ENCODE peak calls at places on chromosomes 4 and X, in nine cellular contexts. One of them, this sample, is unnamed.

GRCh38 chr4:15996773-15997172 is 33.8 kb upstream of the FGFBP2 start:
- DNase-seq in heart left ventricle: no peak
- DNase-seq in NB4: no peak
- DNase-seq in dorsolateral prefrontal cortex: no peak
- DNase-seq in foreskin fibroblast: peak
- DNase-seq in left lung: no peak
- DNase-seq in BJ: no peak
- DNase-seq in HCT116: no peak
- DNase-seq in gastrocnemius medialis: no peak
- DNase-seq in this sample: no peak

GRCh38 chr4:55386073-55386472 is 9.7 kb upstream of the TMEM165 start:
- DNase-seq in heart left ventricle: no peak
- DNase-seq in left lung: no peak
- DNase-seq in foreskin fibroblast: peak
- DNase-seq in BJ: no peak
- DNase-seq in HCT116: peak
- DNase-seq in gastrocnemius medialis: no peak
- DNase-seq in dorsolateral prefrontal cortex: no peak
- DNase-seq in NB4: peak
- DNase-seq in this sample: no peak

GRCh38 chrX:124378643-124379042 is 32.3 kb downstream of the SH2D1A start:
- DNase-seq in foreskin fibroblast: no peak
- DNase-seq in left lung: no peak
- DNase-seq in BJ: no peak
- DNase-seq in HCT116: no peak
- DNase-seq in gastrocnemius medialis: no peak
- DNase-seq in NB4: no peak
- DNase-seq in heart left ventricle: no peak
- DNase-seq in dorsolateral prefrontal cortex: no peak
- DNase-seq in this sample: no peak

GRCh38 chr4:90246841-90247240 is 119.6 kb downstream of the CCSER1 start:
- DNase-seq in HCT116: peak
- DNase-seq in heart left ventricle: no peak
- DNase-seq in BJ: no peak
- DNase-seq in foreskin fibroblast: no peak
- DNase-seq in gastrocnemius medialis: no peak
- DNase-seq in left lung: no peak
- DNase-seq in NB4: no peak
- DNase-seq in dorsolateral prefrontal cortex: no peak
- DNase-seq in this sample: no peak

GRCh38 chrX:40504801-40505605 is 75.8 kb upstream of the ATP6AP2 start:
- DNase-seq in dorsolateral prefrontal cortex: no peak
- DNase-seq in left lung: no peak
- DNase-seq in heart left ventricle: no peak
- DNase-seq in gastrocnemius medialis: no peak
- DNase-seq in BJ: peak
- DNase-seq in foreskin fibroblast: peak
- DNase-seq in HCT116: no peak
- DNase-seq in NB4: no peak
- DNase-seq in this sample: no peak

GRCh38 chr4:150385606-150386005 is 196.3 kb upstream of the MAB21L2 start:
- DNase-seq in left lung: no peak
- DNase-seq in heart left ventricle: no peak
- DNase-seq in dorsolateral prefrontal cortex: no peak
- DNase-seq in HCT116: no peak
- DNase-seq in BJ: peak
- DNase-seq in foreskin fibroblast: peak
- DNase-seq in NB4: peak
- DNase-seq in gastrocnemius medialis: peak
- DNase-seq in this sample: peak

GRCh38 chrX:12967711-12968465 is 7.0 kb upstream of the TMSB4X start:
- DNase-seq in NB4: peak
- DNase-seq in left lung: no peak
- DNase-seq in dorsolateral prefrontal cortex: no peak
- DNase-seq in BJ: no peak
- DNase-seq in HCT116: no peak
- DNase-seq in heart left ventricle: no peak
- DNase-seq in foreskin fibroblast: no peak
- DNase-seq in gastrocnemius medialis: no peak
- DNase-seq in this sample: no peak

GRCh38 chr4:189917161-189917891 is 23.3 kb upstream of the FRG1 start:
- DNase-seq in left lung: no peak
- DNase-seq in gastrocnemius medialis: no peak
- DNase-seq in BJ: no peak
- DNase-seq in NB4: no peak
- DNase-seq in HCT116: no peak
- DNase-seq in heart left ventricle: no peak
- DNase-seq in foreskin fibroblast: no peak
- DNase-seq in dorsolateral prefrontal cortex: no peak
- DNase-seq in this sample: no peak

GRCh38 chrX:23783569-23784486 is 855 bp downstream of the SAT1 start:
- DNase-seq in foreskin fibroblast: no peak
- DNase-seq in NB4: peak
- DNase-seq in left lung: no peak
- DNase-seq in heart left ventricle: no peak
- DNase-seq in gastrocnemius medialis: no peak
- DNase-seq in HCT116: no peak
- DNase-seq in dorsolateral prefrontal cortex: no peak
- DNase-seq in BJ: no peak
- DNase-seq in this sample: no peak

GRCh38 chrX:107398115-107398514 is 51.3 kb upstream of the FRMPD3 start:
- DNase-seq in gastrocnemius medialis: no peak
- DNase-seq in BJ: no peak
- DNase-seq in NB4: peak
- DNase-seq in left lung: no peak
- DNase-seq in foreskin fibroblast: no peak
- DNase-seq in heart left ventricle: no peak
- DNase-seq in HCT116: no peak
- DNase-seq in dorsolateral prefrontal cortex: no peak
- DNase-seq in this sample: no peak

GRCh38 chr4:101232074-101232776 is 115.1 kb downstream of the PPP3CA start:
- DNase-seq in left lung: no peak
- DNase-seq in BJ: peak
- DNase-seq in dorsolateral prefrontal cortex: no peak
- DNase-seq in heart left ventricle: no peak
- DNase-seq in gastrocnemius medialis: peak
- DNase-seq in HCT116: no peak
- DNase-seq in NB4: no peak
- DNase-seq in foreskin fibroblast: peak
- DNase-seq in this sample: no peak

DNA sequence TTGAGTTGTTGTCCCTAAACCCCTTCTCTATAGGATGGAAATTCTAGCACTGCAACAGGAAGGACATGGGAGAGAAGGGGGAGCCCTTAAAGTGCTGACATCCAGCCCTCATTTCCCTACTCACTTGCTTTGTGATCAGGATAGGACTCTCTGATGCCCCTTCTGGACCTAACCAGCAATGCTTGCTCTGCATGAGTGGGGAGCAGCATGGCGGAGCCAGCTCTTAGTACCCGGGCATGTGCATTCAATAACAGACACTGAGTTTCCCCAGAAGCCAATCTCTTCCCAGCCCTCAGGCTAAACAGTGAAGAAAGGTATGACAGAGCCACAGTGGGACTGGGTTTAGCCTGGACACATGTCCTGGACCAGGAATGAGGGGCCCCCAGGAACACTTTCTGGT is 14.0 kb downstream of the SOD3 start:
- DNase-seq in NB4: peak
- DNase-seq in heart left ventricle: no peak
- DNase-seq in gastrocnemius medialis: no peak
- DNase-seq in left lung: no peak
- DNase-seq in dorsolateral prefrontal cortex: no peak
- DNase-seq in foreskin fibroblast: no peak
- DNase-seq in HCT116: no peak
- DNase-seq in BJ: no peak
- DNase-seq in this sample: no peak
- TF ChIP-seq CTCF in NB4: peak
- TF ChIP-seq CTCF in heart left ventricle: no peak
- TF ChIP-seq CTCF in gastrocnemius medialis: no peak
- TF ChIP-seq CTCF in left lung: no peak
- TF ChIP-seq CTCF in dorsolateral prefrontal cortex: no peak
- TF ChIP-seq CTCF in foreskin fibroblast: peak
- TF ChIP-seq CTCF in HCT116: peak
- TF ChIP-seq CTCF in BJ: peak
- TF ChIP-seq CTCF in this sample: peak

GRCh38 chr4:186570193-186570996 is 15.0 kb upstream of the MTNR1A start:
- DNase-seq in HCT116: no peak
- DNase-seq in dorsolateral prefrontal cortex: no peak
- DNase-seq in left lung: no peak
- DNase-seq in BJ: peak
- DNase-seq in NB4: no peak
- DNase-seq in gastrocnemius medialis: no peak
- DNase-seq in foreskin fibroblast: peak
- DNase-seq in heart left ventricle: no peak
- DNase-seq in this sample: no peak
- H3K4me3 ChIP-seq in HCT116: no peak
- H3K4me3 ChIP-seq in dorsolateral prefrontal cortex: no peak
- H3K4me3 ChIP-seq in left lung: no peak
- H3K4me3 ChIP-seq in BJ: peak
- H3K4me3 ChIP-seq in NB4: no peak
- H3K4me3 ChIP-seq in gastrocnemius medialis: no peak
- H3K4me3 ChIP-seq in foreskin fibroblast: peak
- H3K4me3 ChIP-seq in heart left ventricle: no peak
- H3K4me3 ChIP-seq in this sample: no peak

DNA sequence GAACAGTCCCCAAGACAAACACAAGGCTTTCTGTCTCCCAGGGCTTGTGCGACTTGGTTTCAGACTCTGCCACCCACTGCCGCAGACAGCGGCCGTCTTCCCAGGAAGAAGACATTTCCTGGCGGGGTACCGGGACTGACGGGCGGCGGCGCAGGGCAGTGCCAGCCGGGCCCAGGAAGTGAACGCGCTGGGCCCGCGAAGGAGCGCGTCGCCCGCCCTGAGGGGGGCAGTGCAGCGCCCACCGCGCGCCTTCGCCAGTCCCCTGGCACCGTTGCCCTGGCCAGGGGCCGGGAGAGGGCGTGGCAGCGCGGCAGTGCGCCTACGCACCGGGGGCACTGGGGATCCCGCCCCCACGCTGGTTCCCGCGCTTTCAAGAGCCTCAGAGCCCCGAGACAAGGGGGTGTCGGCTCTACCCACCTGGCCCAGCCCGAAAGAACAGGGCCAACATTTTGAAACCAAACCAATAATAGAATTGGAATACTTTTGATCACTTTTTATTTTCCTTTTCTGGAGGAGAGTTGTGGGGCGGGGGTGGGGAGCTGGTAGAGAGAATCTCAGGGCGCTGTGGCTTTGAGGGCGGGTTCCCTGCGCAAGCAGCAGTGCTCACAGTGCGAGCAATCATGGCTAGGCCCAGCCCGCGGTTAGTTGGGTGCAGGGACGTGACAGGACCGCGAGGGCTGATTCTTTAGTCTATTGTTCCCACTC is 23.6 kb upstream of the APLN start:
- DNase-seq in BJ: no peak
- DNase-seq in heart left ventricle: peak
- DNase-seq in left lung: peak
- DNase-seq in NB4: peak
- DNase-seq in dorsolateral prefrontal cortex: no peak
- DNase-seq in gastrocnemius medialis: peak
- DNase-seq in HCT116: no peak
- DNase-seq in foreskin fibroblast: peak
- DNase-seq in this sample: peak
- TF ChIP-seq CTCF in BJ: peak
- TF ChIP-seq CTCF in heart left ventricle: peak
- TF ChIP-seq CTCF in left lung: no peak
- TF ChIP-seq CTCF in NB4: peak
- TF ChIP-seq CTCF in dorsolateral prefrontal cortex: no peak
- TF ChIP-seq CTCF in gastrocnemius medialis: no peak
- TF ChIP-seq CTCF in HCT116: no peak
- TF ChIP-seq CTCF in foreskin fibroblast: no peak
- TF ChIP-seq CTCF in this sample: peak

GRCh38 chrX:69031971-69032391 is 133.3 kb downstream of the PJA1 start:
- DNase-seq in gastrocnemius medialis: no peak
- DNase-seq in foreskin fibroblast: no peak
- DNase-seq in heart left ventricle: no peak
- DNase-seq in left lung: no peak
- DNase-seq in HCT116: no peak
- DNase-seq in BJ: no peak
- DNase-seq in NB4: no peak
- DNase-seq in dorsolateral prefrontal cortex: no peak
- DNase-seq in this sample: no peak
- H3K4me3 ChIP-seq in gastrocnemius medialis: no peak
- H3K4me3 ChIP-seq in foreskin fibroblast: no peak
- H3K4me3 ChIP-seq in heart left ventricle: no peak
- H3K4me3 ChIP-seq in left lung: no peak
- H3K4me3 ChIP-seq in HCT116: no peak
- H3K4me3 ChIP-seq in BJ: no peak
- H3K4me3 ChIP-seq in NB4: no peak
- H3K4me3 ChIP-seq in dorsolateral prefrontal cortex: no peak
- H3K4me3 ChIP-seq in this sample: no peak

GRCh38 chrX:96183843-96184242 is 500.8 kb upstream of the DIAPH2 start:
- DNase-seq in BJ: no peak
- DNase-seq in foreskin fibroblast: peak
- DNase-seq in HCT116: no peak
- DNase-seq in heart left ventricle: no peak
- DNase-seq in left lung: no peak
- DNase-seq in dorsolateral prefrontal cortex: no peak
- DNase-seq in gastrocnemius medialis: no peak
- DNase-seq in NB4: peak
- DNase-seq in this sample: no peak

GRCh38 chrX:96181571-96181970 is 503.1 kb upstream of the DIAPH2 start:
- DNase-seq in NB4: no peak
- DNase-seq in dorsolateral prefrontal cortex: no peak
- DNase-seq in HCT116: no peak
- DNase-seq in left lung: no peak
- DNase-seq in foreskin fibroblast: no peak
- DNase-seq in BJ: no peak
- DNase-seq in gastrocnemius medialis: no peak
- DNase-seq in heart left ventricle: no peak
- DNase-seq in this sample: no peak

DNA sequence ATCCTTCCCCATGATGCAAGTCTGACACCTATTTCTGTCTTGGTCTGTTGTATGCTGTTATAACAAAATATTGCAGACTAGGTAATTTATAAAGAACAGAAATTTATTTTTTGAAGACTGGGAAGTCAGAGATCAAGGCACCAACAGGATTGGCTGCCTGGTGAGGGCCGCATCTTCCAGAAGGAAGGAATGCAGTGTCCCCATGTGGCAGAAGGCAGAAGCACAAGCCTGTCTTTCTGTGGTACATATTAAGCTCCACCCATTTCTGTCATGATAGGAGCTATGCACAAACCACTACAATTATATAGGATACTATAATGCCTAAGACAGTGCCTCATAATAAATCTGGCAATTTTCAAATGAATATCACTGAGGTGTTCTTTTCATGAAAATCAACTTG is 502.3 kb upstream of the DIAPH2 start:
- DNase-seq in heart left ventricle: no peak
- DNase-seq in HCT116: no peak
- DNase-seq in left lung: no peak
- DNase-seq in NB4: peak
- DNase-seq in gastrocnemius medialis: no peak
- DNase-seq in BJ: no peak
- DNase-seq in foreskin fibroblast: peak
- DNase-seq in dorsolateral prefrontal cortex: no peak
- DNase-seq in this sample: no peak
- TF ChIP-seq CTCF in heart left ventricle: peak
- TF ChIP-seq CTCF in HCT116: no peak
- TF ChIP-seq CTCF in left lung: peak
- TF ChIP-seq CTCF in NB4: peak
- TF ChIP-seq CTCF in gastrocnemius medialis: peak
- TF ChIP-seq CTCF in BJ: peak
- TF ChIP-seq CTCF in foreskin fibroblast: no peak
- TF ChIP-seq CTCF in dorsolateral prefrontal cortex: no peak
- TF ChIP-seq CTCF in this sample: no peak